ENCODE peak calls at places on chromosome 4, in seven cellular contexts. I is lung; J is coronary artery; H is SK-N-SH; N is psoas muscle; Y is CD4-positive, alpha-beta T cell; T is HCT116. F is an unnamed sample.

GRCh38 chr4:24470681-24471622 is 113.4 kb downstream of the DHX15 start:
- DNase-seq in Y (no peak), N (peak), T (no peak), J (no peak), I (no peak), H (peak), F (peak)

GRCh38 chr4:36532670-36533373 is 251.4 kb downstream of the DTHD1 start:
- DNase-seq in Y (no peak), T (no peak), I (no peak), N (no peak), H (no peak), J (no peak), F (no peak)

GRCh38 chr4:1767770-1768366 is 25.2 kb upstream of the FGFR3 start:
- DNase-seq in Y (peak), J (no peak), T (no peak), H (peak), I (peak), N (no peak), F (no peak)

GRCh38 chr4:182145360-182145905 is 97.8 kb upstream of the TENM3 start:
- DNase-seq in I (no peak), T (no peak), N (no peak), H (peak), J (no peak), Y (no peak), F (no peak)

GRCh38 chr4:138952405-138952804 is 63.2 kb upstream of the NOCT start:
- DNase-seq in I (no peak), J (no peak), N (no peak), T (no peak), H (no peak), Y (no peak), F (peak)

GRCh38 chr4:167622481-167623240 is 388.4 kb upstream of the SPOCK3 start:
- DNase-seq in J (no peak), H (peak), Y (no peak), N (peak), I (no peak), T (peak), F (peak)

GRCh38 chr4:22500831-22501714 is 14.8 kb downstream of the ADGRA3 start:
- DNase-seq in N (no peak), T (peak), H (no peak), Y (no peak), J (no peak), I (no peak), F (no peak)

GRCh38 chr4:7004331-7004730 is 38.8 kb upstream of the TADA2B start:
- DNase-seq in H (no peak), I (no peak), J (no peak), Y (no peak), T (no peak), N (no peak), F (no peak)

GRCh38 chr4:38078590-38079381 is 118.6 kb downstream of the PTTG2 start:
- DNase-seq in Y (no peak), I (no peak), T (no peak), N (no peak), H (no peak), J (no peak), F (no peak)

GRCh38 chr4:16858275-16858752 is 40.1 kb downstream of the LDB2 start:
- DNase-seq in J (no peak), H (no peak), T (no peak), Y (no peak), N (no peak), I (no peak), F (no peak)

GRCh38 chr4:174714393-174715211 is 114.4 kb downstream of the GLRA3 start:
- DNase-seq in T (peak), N (no peak), J (no peak), H (peak), I (peak), Y (no peak), F (no peak)

GRCh38 chr4:25258980-25259578 is 25.2 kb downstream of the PI4K2B start:
- DNase-seq in J (no peak), Y (no peak), H (no peak), I (no peak), T (no peak), N (no peak), F (no peak)

GRCh38 chr4:146960634-146961033 is 15.0 kb upstream of the TTC29 start:
- DNase-seq in Y (no peak), I (no peak), J (no peak), H (no peak), T (no peak), N (no peak), F (no peak)

GRCh38 chr4:128287159-128287870 is at the start of gene PGRMC2:
- DNase-seq in N (no peak), H (peak), I (peak), Y (peak), J (peak), T (no peak), F (peak)

GRCh38 chr4:14787894-14788293 is 214.4 kb upstream of the CPEB2 start:
- DNase-seq in Y (no peak), I (no peak), J (no peak), N (no peak), H (no peak), T (no peak), F (no peak)

DNA sequence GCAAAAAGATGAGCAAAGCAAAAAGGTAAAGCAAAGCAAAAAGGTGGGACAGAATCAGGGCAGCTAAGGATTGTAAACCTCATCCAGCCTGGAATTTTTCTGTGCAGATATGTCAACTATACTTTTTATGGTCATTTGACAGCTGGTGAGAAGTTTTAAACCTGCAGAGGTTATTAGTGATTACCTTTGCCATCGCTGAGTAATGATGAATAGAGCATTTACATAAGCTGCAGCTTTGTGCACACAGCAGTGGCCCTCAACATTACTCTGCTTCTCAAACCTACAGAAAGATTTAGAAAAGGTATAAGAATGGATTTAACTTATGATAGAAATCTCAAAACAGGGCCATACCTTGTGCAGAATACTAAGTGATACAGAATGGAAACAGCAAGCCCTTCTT is 54.5 kb upstream of the C4orf54 start:
- DNase-seq in N (no peak), J (no peak), T (no peak), I (no peak), Y (no peak), H (no peak), F (no peak)
- H3K27ac ChIP-seq in N (no peak), J (no peak), T (no peak), I (no peak), Y (no peak), H (no peak), F (no peak)

GRCh38 chr4:74428278-74428677 is 16.7 kb upstream of the AREG start:
- DNase-seq in H (no peak), J (no peak), Y (no peak), N (no peak), T (no peak), I (no peak), F (no peak)

GRCh38 chr4:74423101-74423500 is 21.8 kb upstream of the AREG start:
- DNase-seq in J (no peak), N (no peak), H (no peak), T (no peak), Y (no peak), I (no peak), F (no peak)

GRCh38 chr4:74431113-74431826 is 13.7 kb upstream of the AREG start:
- DNase-seq in Y (no peak), J (no peak), T (no peak), N (no peak), I (no peak), H (no peak), F (no peak)

GRCh38 chr4:74424111-74424510 is 20.8 kb upstream of the AREG start:
- DNase-seq in J (no peak), H (no peak), I (no peak), Y (no peak), T (no peak), N (no peak), F (no peak)

DNA sequence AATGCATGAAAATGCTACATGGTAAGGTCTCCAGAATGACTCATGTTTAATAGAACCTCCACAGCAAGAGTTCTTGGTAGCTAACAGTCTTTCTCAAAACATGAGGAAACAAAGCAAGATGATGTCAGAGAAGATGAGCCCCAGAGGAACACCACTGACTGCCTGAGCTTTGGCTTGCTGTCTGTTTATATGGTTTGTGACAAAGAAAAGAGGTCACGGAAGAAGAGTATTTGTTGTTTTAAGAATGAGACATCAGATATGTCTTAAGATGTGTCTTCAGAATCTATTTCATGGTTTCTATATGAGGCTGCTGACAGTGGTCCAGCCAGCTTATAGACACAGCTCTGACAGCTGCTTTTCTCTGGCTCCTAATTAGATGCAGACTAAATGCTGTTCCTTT is 18.8 kb upstream of the AREG start:
- DNase-seq in H (no peak), N (no peak), Y (no peak), T (no peak), J (no peak), I (no peak), F (no peak)
- TF ChIP-seq CTCF in H (no peak), N (no peak), Y (no peak), T (no peak), J (no peak), I (no peak), F (no peak)

GRCh38 chr4:26788341-26788733 is 72.3 kb upstream of the STIM2 start:
- DNase-seq in Y (no peak), H (no peak), T (no peak), J (no peak), N (no peak), I (no peak), F (no peak)
- H3K27ac ChIP-seq in Y (no peak), H (no peak), T (peak), J (no peak), N (peak), I (no peak), F (no peak)

GRCh38 chr4:8745036-8745827 is 126.4 kb downstream of the HMX1 start:
- DNase-seq in J (no peak), I (no peak), Y (no peak), T (no peak), H (peak), N (no peak), F (no peak)

GRCh38 chr4:8742546-8742945 is 129.1 kb downstream of the HMX1 start:
- DNase-seq in H (no peak), I (no peak), J (no peak), T (no peak), N (no peak), Y (no peak), F (no peak)

GRCh38 chr4:8746523-8747466 is 124.8 kb downstream of the HMX1 start:
- DNase-seq in H (no peak), I (no peak), N (no peak), J (no peak), T (no peak), Y (no peak), F (no peak)

GRCh38 chr4:8745828-8746225 is 125.8 kb downstream of the HMX1 start:
- DNase-seq in N (no peak), H (no peak), I (no peak), J (no peak), T (no peak), Y (no peak), F (no peak)

DNA sequence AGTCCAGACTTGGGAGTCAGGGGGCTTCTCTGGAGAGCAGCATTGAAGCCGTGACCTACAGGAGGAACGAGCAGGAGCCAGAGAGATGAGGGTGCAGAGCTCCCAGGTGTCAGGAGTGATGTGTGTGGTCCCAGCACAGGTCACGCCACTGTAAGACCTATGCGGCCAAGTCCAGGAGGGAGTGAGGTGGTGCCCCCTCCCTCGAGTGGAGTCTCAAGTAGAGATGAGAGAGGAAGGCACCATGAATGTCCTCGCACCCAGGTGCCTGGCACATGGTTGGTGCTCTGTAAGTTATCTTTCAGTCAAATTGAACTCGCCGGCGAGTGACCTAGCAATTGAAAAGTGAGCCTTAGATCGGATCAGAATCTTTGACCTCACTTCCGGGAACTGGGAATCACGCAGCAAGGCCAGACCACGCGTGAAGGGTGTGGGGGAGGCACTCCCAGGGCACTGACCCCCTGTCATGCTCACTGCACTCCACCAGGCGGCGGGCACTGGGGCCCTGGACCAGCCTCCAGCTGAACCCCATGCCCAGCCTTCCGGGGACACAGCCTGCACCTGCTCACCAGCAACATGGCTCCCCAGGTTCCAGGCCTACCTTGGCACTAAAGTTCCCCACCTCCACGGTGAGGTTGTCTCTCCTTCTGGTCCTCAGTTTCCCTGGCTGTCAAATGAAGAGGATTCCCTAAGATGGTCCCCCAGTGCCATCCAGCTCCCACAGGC is 127.4 kb downstream of the HMX1 start:
- DNase-seq in Y (no peak), T (no peak), J (no peak), I (no peak), N (no peak), H (peak), F (peak)
- TF ChIP-seq CTCF in Y (no peak), T (peak), J (no peak), I (no peak), N (no peak), H (no peak), F (no peak)

DNA sequence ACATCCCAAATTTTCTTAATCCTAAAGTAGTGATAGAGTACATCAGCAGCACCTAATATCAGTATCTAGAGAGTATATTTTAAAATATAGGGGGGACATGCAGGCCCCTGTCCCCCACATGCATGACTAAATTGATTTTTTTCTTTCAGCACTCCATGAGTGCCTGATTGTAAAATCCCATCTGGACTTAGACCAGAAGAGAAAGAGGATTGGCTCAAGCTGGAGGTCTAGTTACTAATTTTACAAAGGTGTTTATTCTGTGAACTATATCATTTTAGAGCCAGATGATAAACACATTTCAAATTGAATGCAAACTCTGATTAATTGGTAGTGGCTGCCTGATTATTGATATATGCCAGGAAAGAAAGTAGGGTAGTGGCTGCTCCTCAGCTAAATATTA is 1534.0 kb upstream of the PABPC4L start:
- DNase-seq in Y (no peak), I (no peak), J (no peak), N (no peak), T (no peak), H (no peak), F (no peak)
- H3K27ac ChIP-seq in Y (no peak), I (no peak), J (no peak), N (no peak), T (no peak), H (no peak), F (no peak)

GRCh38 chr4:90025248-90025647 is 101.9 kb upstream of the CCSER1 start:
- DNase-seq in T (peak), H (no peak), N (no peak), I (no peak), J (no peak), Y (no peak), F (no peak)
- TF ChIP-seq CTCF in T (peak), H (peak), N (no peak), I (no peak), J (no peak), Y (no peak), F (peak)

DNA sequence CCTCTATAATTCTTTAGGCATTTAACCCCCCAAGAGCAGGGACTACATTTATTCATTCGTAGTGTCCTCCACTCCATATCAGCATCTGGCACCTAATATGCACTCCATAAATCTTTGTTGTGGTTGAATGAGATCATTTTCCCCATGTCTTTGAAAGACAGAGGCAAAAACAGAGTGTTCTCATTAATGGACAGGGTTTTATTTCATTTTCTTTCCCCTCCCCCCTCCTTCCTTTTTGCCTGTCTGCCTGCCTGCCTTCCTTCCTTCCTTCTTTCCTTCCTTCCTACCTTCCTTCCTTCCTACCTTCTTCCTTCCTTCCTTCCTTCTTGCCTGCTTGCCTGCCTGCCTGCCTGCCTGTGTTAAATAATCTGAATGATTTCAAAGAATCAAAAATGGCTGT is 83.2 kb downstream of the SHROOM3 start:
- DNase-seq in Y (no peak), T (no peak), I (no peak), H (no peak), J (no peak), N (no peak), F (no peak)
- H3K27ac ChIP-seq in Y (no peak), T (no peak), I (no peak), H (no peak), J (no peak), N (no peak), F (no peak)

DNA sequence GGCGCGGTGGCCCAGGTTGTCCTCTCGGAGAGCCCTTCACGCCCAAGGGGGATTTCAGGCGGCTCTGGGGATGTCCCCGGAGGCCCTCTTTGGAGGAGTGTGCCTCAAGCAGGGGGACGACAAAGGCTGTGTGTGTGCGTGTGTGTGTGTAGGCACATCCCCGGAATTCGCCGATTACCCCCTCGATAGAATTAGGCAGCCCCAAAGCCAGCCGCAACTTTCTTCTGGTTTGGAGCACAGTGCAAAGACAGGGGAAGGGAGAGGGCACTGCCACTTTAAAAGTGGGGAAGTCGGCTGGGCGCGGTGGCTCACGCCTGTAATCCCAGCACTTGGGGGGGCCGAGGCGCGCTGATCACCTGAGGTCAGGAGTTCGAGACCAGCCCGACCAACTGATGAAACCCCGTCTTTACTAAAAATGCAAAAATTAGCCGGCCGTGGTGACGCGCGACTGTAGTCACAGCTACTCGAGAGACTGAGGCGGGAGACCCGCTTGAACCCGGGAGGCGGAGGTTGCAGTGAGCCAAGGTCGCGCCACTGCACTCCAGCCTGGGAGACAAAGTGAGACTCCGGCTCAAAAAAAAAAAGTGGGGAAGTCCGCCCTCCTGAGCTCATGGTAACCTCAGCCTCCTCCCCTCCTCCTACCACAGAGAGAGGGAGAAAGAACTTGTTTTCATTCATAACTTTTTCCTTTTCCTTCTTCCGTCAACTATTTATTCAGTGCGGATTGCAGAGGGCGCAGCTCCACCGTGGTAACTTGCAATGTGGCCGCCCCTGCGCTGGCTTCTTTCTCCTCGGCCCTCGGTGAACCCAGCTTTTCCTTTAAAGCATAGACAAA is 2.4 kb downstream of the SPRY1 start:
- DNase-seq in J (peak), Y (peak), H (peak), T (peak), I (peak), N (peak), F (peak)
- TF ChIP-seq CTCF in J (no peak), Y (no peak), H (peak), T (no peak), I (no peak), N (no peak), F (no peak)

DNA sequence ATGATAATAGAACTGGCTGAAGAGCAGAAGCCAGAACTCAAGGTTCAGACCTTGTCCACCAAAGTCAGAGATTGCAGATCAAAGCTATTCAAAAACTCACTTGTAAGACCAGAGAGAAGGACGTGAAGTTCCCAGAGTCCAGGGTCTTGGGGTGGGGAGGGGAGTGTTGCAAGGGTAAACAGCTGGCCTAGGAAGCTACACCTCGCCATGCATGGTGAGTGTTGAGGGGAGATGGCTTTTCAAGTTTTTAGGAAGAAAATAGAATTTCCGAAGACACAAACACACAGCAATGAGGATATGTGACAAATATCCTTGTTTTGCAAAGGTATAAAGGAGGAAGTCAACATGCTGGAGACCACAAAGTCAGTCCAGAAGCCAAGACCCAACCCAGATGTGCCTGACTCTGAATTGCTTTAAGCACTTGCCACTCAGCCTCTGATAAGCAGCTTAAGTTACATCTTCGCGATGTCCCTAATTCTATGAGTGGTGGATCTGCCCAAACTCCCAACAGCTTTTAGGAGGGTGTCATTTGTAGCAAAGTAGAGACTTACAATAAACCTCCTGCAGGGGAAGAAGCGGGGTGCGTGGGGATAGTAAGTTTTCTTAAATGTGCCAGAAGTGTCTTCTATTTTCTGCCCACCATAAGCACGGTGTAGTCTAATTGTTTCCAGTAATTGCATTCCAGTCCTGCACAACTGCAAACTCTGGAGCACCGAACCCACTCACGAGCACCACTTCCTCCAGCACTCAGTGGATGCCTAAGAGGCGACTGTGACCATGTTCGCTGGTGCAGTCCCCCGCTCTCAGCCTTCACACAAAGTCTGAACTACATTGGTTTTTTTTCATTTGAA is 26.5 kb downstream of the HAND2 start:
- DNase-seq in J (no peak), Y (no peak), I (no peak), H (no peak), T (no peak), N (no peak), F (no peak)
- H3K27ac ChIP-seq in J (no peak), Y (no peak), I (no peak), H (peak), T (no peak), N (no peak), F (no peak)

GRCh38 chr4:185892165-185892564 is 80.2 kb upstream of the SORBS2 start:
- DNase-seq in N (no peak), T (no peak), Y (no peak), H (no peak), I (no peak), J (no peak), F (no peak)
- TF ChIP-seq CTCF in N (no peak), T (no peak), Y (no peak), H (no peak), I (no peak), J (no peak), F (no peak)

F was measured in dorsolateral prefrontal cortex.